ENCODE peak calls at places on chromosomes 4 and X, in ten cellular contexts. S is AG04450, Q is cardiac fibroblast, A is transverse colon, E is OCI-LY7, C is WERI-Rb-1, L is HCT116, M is ascending aorta, N is astrocyte, H is pancreas. Y is an unnamed sample.

GRCh38 chr4:159177265-159178146 is 74.6 kb downstream of the RAPGEF2 start:
- DNase-seq in S (no peak), Q (no peak), A (no peak), E (no peak), C (no peak), L (no peak), M (no peak), N (no peak), H (no peak), Y (no peak)

GRCh38 chr4:89119166-89119565 is 7.8 kb downstream of the TIGD2 start:
- DNase-seq in S (no peak), Q (peak; percentile 20), A (no peak), E (no peak), C (no peak), L (no peak), M (no peak), N (no peak), H (no peak), Y (no peak)

GRCh38 chr4:128862608-128863313 is 53.3 kb downstream of the JADE1 start:
- DNase-seq in S (no peak), Q (no peak), A (no peak), E (no peak), C (no peak), L (no peak), M (no peak), N (peak; percentile 15), H (no peak), Y (no peak)

GRCh38 chr4:186161138-186161537 is 30.2 kb upstream of the CYP4V2 start:
- DNase-seq in S (no peak), Q (no peak), A (peak; percentile 47), E (peak; percentile 43), C (no peak), L (no peak), M (no peak), N (no peak), H (no peak), Y (no peak)

GRCh38 chrX:63503541-63503940 is 152.4 kb upstream of the SPIN4 start:
- DNase-seq in S (no peak), Q (peak; percentile 51), A (no peak), E (no peak), C (no peak), L (no peak), M (no peak), N (peak; percentile 33), H (no peak), Y (peak; percentile 3)

GRCh38 chr4:139860435-139861024 is 194.9 kb downstream of the MGST2 start:
- DNase-seq in S (no peak), Q (no peak), A (no peak), E (no peak), C (no peak), L (no peak), M (no peak), N (no peak), H (no peak), Y (no peak)

GRCh38 chr4:168656055-168656660 is 159.3 kb downstream of the PALLD start:
- DNase-seq in S (peak; percentile 56), Q (peak; percentile 89), A (no peak), E (no peak), C (no peak), L (no peak), M (no peak), N (peak; percentile 92), H (no peak), Y (no peak)

GRCh38 chrX:327660-328126 is 9.1 kb upstream of the GTPBP6 start:
- DNase-seq in S (no peak), Q (no peak), A (no peak), E (no peak), C (no peak), L (no peak), M (no peak), N (no peak), H (peak; percentile 28), Y (no peak)

GRCh38 chr4:76850010-76850441 is 47.9 kb downstream of the SOWAHB start:
- DNase-seq in S (peak; percentile 79), Q (peak; percentile 82), A (no peak), E (no peak), C (no peak), L (peak; percentile 51), M (no peak), N (peak; percentile 97), H (no peak), Y (peak; percentile 58)

GRCh38 chr4:10108391-10108790 is 8.2 kb downstream of the WDR1 start:
- DNase-seq in S (no peak), Q (no peak), A (no peak), E (no peak), C (no peak), L (no peak), M (no peak), N (no peak), H (no peak), Y (no peak)

GRCh38 chr4:79082988-79083387 is 143.8 kb upstream of the PAQR3 start:
- DNase-seq in S (no peak), Q (no peak), A (no peak), E (no peak), C (no peak), L (no peak), M (no peak), N (no peak), H (no peak), Y (no peak)

GRCh38 chr4:148293571-148293970 is 148.6 kb downstream of the NR3C2 start:
- DNase-seq in S (no peak), Q (no peak), A (no peak), E (no peak), C (no peak), L (no peak), M (no peak), N (no peak), H (no peak), Y (no peak)

GRCh38 chr4:185656467-185656890 is 121.2 kb upstream of the PDLIM3 start:
- DNase-seq in S (no peak), Q (peak; percentile 81), A (peak; percentile 25), E (no peak), C (no peak), L (no peak), M (no peak), N (peak; percentile 42), H (peak; percentile 45), Y (no peak)

DNA sequence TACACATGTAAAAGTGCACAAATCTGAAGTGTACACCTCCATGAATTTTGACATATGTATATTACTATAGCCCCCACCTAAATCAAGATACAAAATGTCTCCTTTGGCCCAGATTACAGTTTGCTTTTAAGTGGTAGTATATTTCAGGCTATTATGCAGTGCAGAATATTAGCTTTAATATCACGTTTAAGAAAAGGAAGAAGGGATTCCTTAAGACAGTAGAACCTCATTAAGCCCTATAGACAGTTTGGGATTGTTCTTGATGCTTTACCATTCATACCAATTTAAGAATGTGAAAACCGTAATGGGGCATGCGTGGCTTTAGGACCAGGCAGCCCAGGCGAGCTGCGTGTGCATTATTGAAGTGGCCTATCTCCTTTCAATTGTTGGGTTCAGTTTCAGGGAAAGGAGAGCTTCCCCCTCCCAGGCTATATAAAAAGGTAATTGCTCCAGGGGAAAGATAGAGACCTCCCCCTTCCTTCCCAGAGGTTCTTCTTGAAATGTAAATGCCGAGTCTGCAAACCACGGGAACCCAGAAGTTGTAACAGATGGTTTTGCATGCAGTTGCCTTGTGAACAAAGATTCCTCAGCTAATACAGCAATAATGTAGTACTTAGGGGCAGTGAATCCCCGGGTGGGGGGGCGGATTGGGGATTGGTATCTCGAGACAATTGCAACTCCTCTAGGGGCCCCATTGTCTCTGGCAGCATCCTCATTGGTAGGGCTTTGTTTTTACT is 106.1 kb downstream of the UCHL1 start:
- DNase-seq in S (no peak), Q (no peak), A (no peak), E (no peak), C (no peak), L (no peak), M (no peak), N (no peak), H (no peak), Y (no peak)
- H3K4me3 ChIP-seq in S (no peak overlapping the region), Q (no peak overlapping the region), A (no peak overlapping the region), E (no peak overlapping the region), C (no peak overlapping the region), L (no peak overlapping the region), M (peak overlapping the region; percentile 88), N (no peak overlapping the region), H (no peak overlapping the region), Y (no peak overlapping the region)

DNA sequence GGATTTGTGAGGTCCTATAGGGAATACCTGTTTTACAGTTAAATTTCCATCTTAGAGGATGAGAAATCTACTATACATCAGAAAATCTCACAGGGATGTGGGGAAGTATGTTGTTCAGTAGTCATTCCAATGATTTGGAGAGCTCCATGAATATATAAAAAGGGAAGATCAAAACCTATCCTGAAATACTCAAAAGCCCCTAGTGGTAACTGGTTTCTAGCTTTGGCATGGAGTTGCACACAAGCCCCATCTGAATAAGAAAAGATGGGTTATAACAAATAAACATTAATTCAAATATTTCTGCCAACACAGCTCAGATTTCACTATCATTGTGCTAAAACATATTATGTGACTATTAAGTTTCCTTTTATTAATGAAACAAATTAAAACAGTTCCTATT is 101.6 kb downstream of the FBXO8 start:
- DNase-seq in S (no peak), Q (no peak), A (no peak), E (no peak), C (no peak), L (no peak), M (no peak), N (no peak), H (no peak), Y (no peak)
- TF ChIP-seq CTCF in S (no peak), Q (no peak), A (no peak), E (no peak), C (no peak), L (peak; percentile 20), M (no peak), N (no peak), H (no peak), Y (no peak)

GRCh38 chrX:153933751-153934472 is 925 bp downstream of the NAA10 start:
- DNase-seq in S (no peak), Q (peak; percentile 26), A (no peak), E (no peak), C (peak; percentile 9), L (no peak), M (no peak), N (peak; percentile 41), H (no peak), Y (no peak)
- H3K4me3 ChIP-seq in S (peak overlapping the region; percentile 74), Q (peak overlapping the region; percentile 75), A (peak overlapping the region; percentile 70), E (peak overlapping the region; percentile 87), C (peak overlapping the region; percentile 74), L (peak overlapping the region; percentile 71), M (peak overlapping the region; percentile 82), N (peak overlapping the region; percentile 75), H (peak overlapping the region; percentile 71), Y (peak overlapping the region; percentile 54)

DNA sequence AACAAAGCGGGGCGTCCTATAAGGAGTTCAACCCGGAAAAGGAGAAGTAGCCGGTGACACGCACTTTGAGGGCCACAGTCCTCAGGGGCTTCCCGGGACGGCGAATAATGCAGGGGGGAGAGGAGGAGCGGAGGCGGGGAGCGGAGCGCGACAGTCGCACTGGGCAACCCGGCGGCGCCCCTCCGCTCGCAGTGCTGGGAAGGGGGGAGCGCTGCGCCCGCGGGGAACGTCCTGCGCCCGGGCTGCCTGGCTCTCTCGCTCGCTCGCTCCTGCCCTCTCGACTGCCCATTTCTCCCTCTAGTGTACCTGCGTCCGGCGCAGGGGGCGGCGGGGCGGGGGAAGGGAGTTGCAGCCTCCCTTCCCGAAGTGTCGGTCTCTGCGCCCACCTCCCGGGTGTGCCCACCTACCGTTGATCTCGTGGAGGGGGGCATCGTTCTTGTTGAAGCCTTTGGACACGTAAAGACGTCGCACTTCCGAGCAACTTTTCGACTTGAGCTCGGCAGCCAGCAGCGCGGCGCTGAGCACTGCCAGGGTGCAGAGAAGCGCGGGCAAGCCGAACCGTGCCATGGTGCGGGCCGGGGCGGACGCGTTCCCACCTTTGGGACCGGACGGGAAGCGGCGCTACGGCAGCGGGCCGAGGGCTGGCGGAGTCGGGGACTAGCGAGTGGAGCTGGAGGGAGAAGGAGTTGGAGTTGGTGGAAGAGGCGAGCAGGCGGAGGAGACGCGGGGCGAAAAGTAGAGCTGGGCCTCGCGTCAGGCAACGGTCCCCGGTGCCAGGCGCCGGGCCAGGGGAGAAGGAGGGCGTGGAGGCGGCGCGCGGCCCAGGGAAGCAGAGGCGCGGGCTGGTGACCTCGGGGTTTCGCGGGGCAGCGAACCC is 652 bp downstream of the GPC4 start:
- DNase-seq in S (no peak), Q (no peak), A (peak; percentile 12), E (no peak), C (no peak), L (no peak), M (no peak), N (peak; percentile 10), H (peak; percentile 26), Y (no peak)
- TF ChIP-seq CTCF in S (no peak), Q (no peak), A (no peak), E (no peak), C (no peak), L (no peak), M (no peak), N (no peak), H (no peak), Y (no peak)

Y was measured in Caco-2.